ENCODE peak calls at places on chromosomes 3 and 15, in eight cellular contexts. L is foreskin fibroblast, S is fibroblast of pulmonary artery, W is lower leg skin, X is stomach, J is ovary, V is endodermal cell, G is astrocyte of the spinal cord. T is an unnamed sample.

GRCh38 chr3:182692021-182692420 is 101.3 kb upstream of the ATP11B start:
- DNase-seq in L (no peak), S (no peak), W (no peak), X (no peak), J (no peak), V (no peak), G (no peak), T (no peak)

GRCh38 chr3:123791417-123791816 is 92.7 kb downstream of the MYLK start:
- DNase-seq in L (peak; percentile 92), S (peak; percentile 94), W (no peak), X (no peak), J (no peak), V (no peak), G (peak; percentile 85), T (peak; percentile 93)

GRCh38 chr3:184332370-184333090 is 4.9 kb upstream of the FAM131A start:
- DNase-seq in L (peak; percentile 90), S (peak; percentile 94), W (no peak), X (no peak), J (no peak), V (no peak), G (peak; percentile 89), T (peak; percentile 97)

GRCh38 chr3:23435318-23435717 is 232.2 kb downstream of the UBE2E2 start:
- DNase-seq in L (no peak), S (no peak), W (no peak), X (no peak), J (no peak), V (peak; percentile 70), G (no peak), T (no peak)

GRCh38 chr15:48609486-48609885 is 36.0 kb downstream of the FBN1 start:
- DNase-seq in L (no peak), S (no peak), W (no peak), X (no peak), J (no peak), V (no peak), G (no peak), T (no peak)

GRCh38 chr3:196896229-196896628 is 28.5 kb downstream of the SENP5 start:
- DNase-seq in L (no peak), S (no peak), W (no peak), X (no peak), J (no peak), V (no peak), G (no peak), T (no peak)

GRCh38 chr15:33309602-33310276 is 1.0 kb upstream of the RYR3 start:
- DNase-seq in L (no peak), S (peak; percentile 3), W (no peak), X (no peak), J (no peak), V (peak; percentile 91), G (no peak), T (peak; percentile 5)

GRCh38 chr3:186806173-186807055 is at the start of gene RFC4:
- DNase-seq in L (peak; percentile 65), S (peak; percentile 70), W (peak; percentile 78), X (peak; percentile 91), J (peak; percentile 84), V (peak; percentile 91), G (peak; percentile 75), T (peak; percentile 60)

GRCh38 chr3:58414538-58415197 is 19.0 kb downstream of the PDHB start:
- DNase-seq in L (peak; percentile 32), S (peak; percentile 84), W (peak; percentile 65), X (peak; percentile 40), J (peak; percentile 63), V (peak; percentile 75), G (peak; percentile 67), T (peak; percentile 80)

GRCh38 chr15:35583863-35584528 is 38.0 kb upstream of the DPH6 start:
- DNase-seq in L (no peak), S (peak; percentile 37), W (peak; percentile 17), X (no peak), J (no peak), V (no peak), G (peak; percentile 19), T (peak; percentile 50)

GRCh38 chr3:53885239-53885638 is 3.3 kb upstream of the ACTR8 start:
- DNase-seq in L (no peak), S (no peak), W (no peak), X (no peak), J (no peak), V (no peak), G (no peak), T (peak; percentile 25)

GRCh38 chr3:184981071-184981470 is 169.1 kb downstream of the VPS8 start:
- DNase-seq in L (no peak), S (no peak), W (no peak), X (no peak), J (no peak), V (no peak), G (no peak), T (no peak)

GRCh38 chr3:52484680-52485461 is 10.3 kb upstream of the STAB1 start:
- DNase-seq in L (no peak), S (no peak), W (no peak), X (no peak), J (no peak), V (no peak), G (no peak), T (no peak)

GRCh38 chr3:157810924-157811718 is 295.1 kb downstream of the SHOX2 start:
- DNase-seq in L (no peak), S (no peak), W (no peak), X (no peak), J (no peak), V (no peak), G (no peak), T (peak; percentile 6)

GRCh38 chr15:42035362-42035761 is 14.5 kb upstream of the PLA2G4E start:
- DNase-seq in L (peak; percentile 24), S (peak; percentile 58), W (peak; percentile 47), X (no peak), J (no peak), V (peak; percentile 71), G (no peak), T (peak; percentile 31)

GRCh38 chr3:49295489-49296058 is 18.5 kb upstream of the C3orf62 start:
- DNase-seq in L (peak; percentile 24), S (peak; percentile 50), W (no peak), X (no peak), J (peak; percentile 41), V (peak; percentile 55), G (peak; percentile 45), T (peak; percentile 55)

GRCh38 chr15:101049282-101049681 is 130.1 kb downstream of the LRRK1 start:
- DNase-seq in L (no peak), S (no peak), W (peak; percentile 4), X (peak; percentile 7), J (peak; percentile 11), V (peak; percentile 40), G (no peak), T (no peak)

GRCh38 chr3:8838765-8839423 is 69.5 kb upstream of the OXTR start:
- DNase-seq in L (no peak), S (no peak), W (no peak), X (no peak), J (no peak), V (peak; percentile 25), G (no peak), T (no peak)

GRCh38 chr15:75835990-75836952 is 7.0 kb upstream of the UBE2Q2 start:
- DNase-seq in L (no peak), S (no peak), W (no peak), X (no peak), J (no peak), V (no peak), G (peak; percentile 12), T (no peak)

GRCh38 chr3:48268381-48268935 is 27.6 kb downstream of the ZNF589 start:
- DNase-seq in L (no peak), S (no peak), W (peak; percentile 67), X (peak; percentile 62), J (no peak), V (no peak), G (no peak), T (no peak)

GRCh38 chr3:81716870-81717509 is 44.5 kb downstream of the GBE1 start:
- DNase-seq in L (no peak), S (peak; percentile 69), W (no peak), X (peak; percentile 46), J (no peak), V (no peak), G (peak; percentile 71), T (peak; percentile 87)

GRCh38 chr3:127787071-127787490 is 35.2 kb downstream of the MGLL start:
- DNase-seq in L (no peak), S (no peak), W (no peak), X (no peak), J (no peak), V (no peak), G (no peak), T (no peak)

GRCh38 chr3:10817506-10817905 is 1.5 kb downstream of the SLC6A11 start:
- DNase-seq in L (no peak), S (no peak), W (no peak), X (no peak), J (no peak), V (peak; percentile 52), G (no peak), T (no peak)
- H3K4me3 ChIP-seq in L (no peak overlapping the region), S (no peak overlapping the region), W (no peak overlapping the region), X (no peak overlapping the region), J (no peak overlapping the region), V (no peak overlapping the region), G (no peak overlapping the region), T (no peak overlapping the region)

GRCh38 chr3:36591959-36592358 is 172.4 kb downstream of the DCLK3 start:
- DNase-seq in L (peak; percentile 2), S (peak; percentile 29), W (no peak), X (no peak), J (no peak), V (no peak), G (peak; percentile 43), T (peak; percentile 61)
- TF ChIP-seq CTCF in L (no peak), S (no peak), W (no peak), X (no peak), J (no peak), V (peak; percentile 14), G (peak; percentile 15), T (peak; percentile 36)

DNA sequence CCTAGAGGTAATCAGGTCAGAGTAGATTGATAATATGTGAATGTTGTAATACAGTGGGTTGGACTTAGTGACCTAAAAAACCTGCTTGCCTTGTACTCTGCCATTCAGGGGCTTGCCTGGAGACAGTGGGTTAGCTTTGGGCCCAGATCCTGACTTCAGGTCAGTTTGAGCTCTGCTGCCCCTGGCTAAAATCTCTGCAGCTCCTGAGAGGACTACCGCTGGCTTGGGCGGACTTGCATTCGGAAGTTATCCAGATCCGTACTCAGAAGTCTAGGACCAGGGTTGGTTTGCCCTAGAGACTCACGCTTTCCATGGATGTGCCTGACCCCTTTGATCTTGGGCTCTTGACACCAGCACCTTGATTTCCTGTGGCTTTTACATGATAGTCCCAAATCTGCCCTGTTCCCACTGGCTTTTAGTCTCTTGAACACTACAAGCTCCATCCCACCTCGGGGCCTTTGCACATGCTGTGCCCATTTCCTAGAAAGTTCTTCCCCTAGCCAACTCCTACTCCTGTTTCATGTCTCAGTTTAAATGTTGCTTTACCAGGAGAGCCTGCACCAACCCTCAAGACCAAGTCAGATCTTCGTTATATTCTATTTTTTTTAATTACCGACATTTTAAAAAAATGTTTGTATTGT is 5.9 kb downstream of the ACSBG1 start:
- DNase-seq in L (no peak), S (no peak), W (no peak), X (no peak), J (no peak), V (no peak), G (no peak), T (no peak)
- H3K4me3 ChIP-seq in L (no peak overlapping the region), S (no peak overlapping the region), W (no peak overlapping the region), X (no peak overlapping the region), J (no peak overlapping the region), V (no peak overlapping the region), G (no peak overlapping the region), T (no peak overlapping the region)

DNA sequence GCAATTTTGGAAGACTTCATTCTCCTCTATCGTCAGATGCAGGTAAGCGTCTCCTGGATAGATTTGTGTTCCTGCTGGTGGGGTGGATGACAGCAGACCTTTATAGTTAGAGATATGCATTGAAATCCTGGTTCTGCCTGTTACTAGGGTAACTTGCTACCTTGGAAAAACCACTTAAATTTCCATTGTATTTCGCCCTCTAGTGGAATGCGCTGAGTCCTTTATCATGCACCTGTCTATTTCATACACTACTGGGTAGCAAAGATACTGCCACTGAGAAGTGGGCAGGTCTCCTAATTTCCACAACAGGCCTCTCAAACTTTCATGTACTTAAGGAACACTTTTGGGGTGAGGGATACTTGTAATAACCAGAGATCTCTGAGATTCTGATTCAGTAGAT is 209.5 kb upstream of the SUCLG2 start:
- DNase-seq in L (no peak), S (no peak), W (no peak), X (no peak), J (no peak), V (peak; percentile 56), G (peak; percentile 3), T (peak; percentile 52)
- TF ChIP-seq CTCF in L (peak; percentile 4), S (peak; percentile 7), W (no peak), X (no peak), J (no peak), V (peak; percentile 80), G (peak; percentile 24), T (peak; percentile 55)

T was measured in choroid plexus epithelial cell.